ENCODE peak calls at places on chromosomes 3 and 15, in five cellular contexts. J is A549, M is right lobe of liver, U is IMR-90, A is GM23248. V is an unnamed sample. For H3K4me1, the result is how much of the 10 kb centered on the place peaks cover.

GRCh38 chr3:195895900-195896360 is 12.4 kb downstream of the TNK2 start:
- DNase-seq in J (peak), U (no peak), M (peak), A (peak), V (peak)

GRCh38 chr3:132641837-132642538 is 17.6 kb downstream of the ACAD11 start:
- DNase-seq in U (peak), M (no peak), A (peak), J (peak), V (no peak)

GRCh38 chr15:60137711-60138396 is 133.7 kb downstream of the FOXB1 start:
- DNase-seq in M (no peak), J (no peak), A (peak), U (no peak), V (no peak)

GRCh38 chr3:196927571-196928453 is 14.5 kb downstream of the NCBP2 start:
- DNase-seq in M (no peak), A (peak), U (no peak), J (no peak), V (no peak)

GRCh38 chr15:69032703-69033373 is 18.3 kb downstream of the NOX5 start:
- DNase-seq in M (no peak), J (no peak), A (no peak), U (no peak), V (no peak)

GRCh38 chr15:25236143-25236860 is 202.5 kb downstream of the UBE3A start:
- DNase-seq in A (no peak), M (no peak), J (no peak), U (no peak), V (no peak)

GRCh38 chr15:81274932-81275341 is 49.0 kb downstream of the STARD5 start:
- DNase-seq in J (peak), U (peak), M (peak), A (peak), V (peak)

GRCh38 chr3:164222200-164222599 is 856.1 kb downstream of the SI start:
- DNase-seq in M (no peak), J (no peak), A (no peak), U (no peak), V (no peak)

GRCh38 chr15:95127356-95127755 is 896.0 kb downstream of the MCTP2 start:
- DNase-seq in A (no peak), J (no peak), U (peak), M (no peak), V (no peak)

GRCh38 chr3:39056151-39056550 is 4.3 kb downstream of the WDR48 start:
- DNase-seq in J (no peak), U (no peak), A (peak), M (no peak), V (no peak)

GRCh38 chr15:82952156-82953081 is at the start of gene HOMER2:
- DNase-seq in M (peak), J (no peak), A (peak), U (no peak), V (no peak)

GRCh38 chr15:58080398-58080797 is 14.9 kb upstream of the ALDH1A2 start:
- DNase-seq in U (no peak), J (no peak), A (no peak), M (no peak), V (no peak)

GRCh38 chr3:59482684-59483083 is 432.9 kb upstream of the CFAP20DC start:
- DNase-seq in M (no peak), U (no peak), A (peak), J (no peak), V (no peak)

GRCh38 chr3:50600141-50600753 is 11.3 kb downstream of the CISH start:
- DNase-seq in A (no peak), U (no peak), J (no peak), M (no peak), V (no peak)
- H3K4me1 ChIP-seq in A (under half), U (under half), J (under half), M (under half), V (under half)

DNA sequence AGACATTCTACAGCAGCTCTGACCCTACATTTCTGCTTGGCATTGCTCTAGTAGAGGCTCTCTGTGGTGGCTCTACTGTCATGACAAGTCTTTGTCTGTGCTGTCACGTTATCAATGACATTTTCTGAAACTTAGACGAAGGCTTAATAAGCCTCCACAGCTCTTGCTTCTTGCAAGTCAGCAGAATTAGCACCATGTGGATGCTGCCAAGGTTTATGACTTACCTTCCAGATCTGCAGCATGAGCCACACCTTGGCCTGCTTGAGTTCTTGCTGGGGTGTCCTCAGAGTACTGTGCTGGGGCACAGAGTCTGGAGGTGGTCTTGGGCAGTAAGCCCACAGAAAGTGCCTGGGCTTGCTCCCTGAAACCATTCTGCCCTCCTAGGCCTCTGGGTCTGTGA is 9.8 kb downstream of the RTP1 start:
- DNase-seq in M (no peak), U (no peak), A (no peak), J (no peak), V (no peak)
- H3K27ac ChIP-seq in M (no peak), U (no peak), A (no peak), J (no peak), V (no peak)

GRCh38 chr3:189325454-189325853 is 153.7 kb downstream of the TPRG1 start:
- DNase-seq in A (no peak), J (peak), M (no peak), U (no peak), V (no peak)

GRCh38 chr3:189324538-189325138 is 152.9 kb downstream of the TPRG1 start:
- DNase-seq in J (peak), U (peak), A (peak), M (no peak), V (peak)

GRCh38 chr3:189334064-189334920 is 162.5 kb downstream of the TPRG1 start:
- DNase-seq in U (no peak), M (no peak), J (peak), A (peak), V (no peak)

GRCh38 chr3:189331002-189331418 is 159.2 kb downstream of the TPRG1 start:
- DNase-seq in U (no peak), M (no peak), A (no peak), J (no peak), V (no peak)

GRCh38 chr3:189330066-189330465 is 158.3 kb downstream of the TPRG1 start:
- DNase-seq in U (no peak), J (no peak), M (no peak), A (no peak), V (no peak)
- H3K4me1 ChIP-seq in U (under half), J (under half), M (under half), A (under half), V (under half)

GRCh38 chr3:45642731-45643152 is 46.5 kb upstream of the SACM1L start:
- DNase-seq in M (no peak), A (peak), J (peak), U (peak), V (peak)
- H3K27ac ChIP-seq in M (no peak), A (peak), J (peak), U (peak), V (peak)

GRCh38 chr15:66613743-66614142 is 47.9 kb upstream of the LCTL start:
- DNase-seq in M (no peak), J (no peak), A (no peak), U (no peak), V (no peak)
- H3K4me1 ChIP-seq in M (under half), J (under half), A (under half), U (under half), V (half or more)

GRCh38 chr3:113263020-113263419 is 51.7 kb downstream of the BOC start:
- DNase-seq in U (no peak), M (no peak), A (no peak), J (no peak), V (no peak)

GRCh38 chr3:113261996-113262665 is 50.8 kb downstream of the BOC start:
- DNase-seq in A (peak), U (no peak), M (no peak), J (no peak), V (no peak)

GRCh38 chr3:113264741-113265140 is 53.4 kb downstream of the BOC start:
- DNase-seq in U (no peak), M (no peak), A (no peak), J (no peak), V (no peak)

GRCh38 chr3:113265281-113265680 is 53.9 kb downstream of the BOC start:
- DNase-seq in A (no peak), U (no peak), M (no peak), J (no peak), V (no peak)

GRCh38 chr3:113264249-113264648 is 52.9 kb downstream of the BOC start:
- DNase-seq in A (no peak), M (no peak), U (no peak), J (no peak), V (no peak)
- H3K27ac ChIP-seq in A (no peak), M (no peak), U (no peak), J (no peak), V (no peak)

DNA sequence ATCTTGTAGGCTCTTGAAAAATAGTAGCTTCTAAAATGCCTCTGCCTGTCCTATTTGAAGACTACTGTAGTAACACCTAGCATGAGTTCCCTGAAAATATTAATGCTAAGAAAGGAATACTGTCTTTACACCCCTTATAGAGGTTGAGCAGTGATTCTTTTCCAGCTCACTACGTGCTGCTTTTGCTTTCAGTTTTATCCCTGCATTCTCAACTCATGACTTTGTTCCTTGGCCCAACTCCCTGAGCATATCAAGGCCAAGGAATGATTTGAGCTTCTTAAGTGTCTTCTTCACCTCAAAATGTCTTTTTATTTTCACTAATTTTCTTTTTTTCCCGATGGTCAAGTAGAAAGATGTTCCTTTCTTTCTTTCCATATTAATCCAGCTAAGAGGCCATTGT is 16.5 kb upstream of the P2RY13 start:
- DNase-seq in J (no peak), A (peak), U (peak), M (no peak), V (no peak)
- H3K4me1 ChIP-seq in J (under half), A (under half), U (under half), M (under half), V (under half)